ENCODE peak calls at places on chromosome 1, in nine cellular contexts. One of them, this sample, is unnamed.

GRCh38 chr1:155134322-155134721 is 1.3 kb upstream of the SLC50A1 start:
- DNase-seq in fibroblast of the aortic adventitia: no peak
- DNase-seq in neural progenitor cell: no peak
- DNase-seq in HTR-8/SVneo: no peak
- DNase-seq in amygdala: no peak
- DNase-seq in progenitor cell of endocrine pancreas: no peak
- DNase-seq in naive thymus-derived CD8-positive, alpha-beta T cell: no peak
- DNase-seq in iris pigment epithelial cell: peak; percentile 31
- DNase-seq in activated B cell treated with CpG ODN at 0.5 μM for 24 hours: no peak
- DNase-seq in this sample: no peak

GRCh38 chr1:201748331-201748730 is 80.6 kb upstream of the IPO9 start:
- DNase-seq in fibroblast of the aortic adventitia: peak; percentile 95
- DNase-seq in neural progenitor cell: peak; percentile 79
- DNase-seq in HTR-8/SVneo: peak; percentile 50
- DNase-seq in amygdala: no peak
- DNase-seq in progenitor cell of endocrine pancreas: no peak
- DNase-seq in naive thymus-derived CD8-positive, alpha-beta T cell: no peak
- DNase-seq in iris pigment epithelial cell: peak; percentile 97
- DNase-seq in activated B cell treated with CpG ODN at 0.5 μM for 24 hours: no peak
- DNase-seq in this sample: peak; percentile 80

GRCh38 chr1:21268281-21269239 is 21.7 kb downstream of the ECE1 start:
- DNase-seq in fibroblast of the aortic adventitia: no peak
- DNase-seq in neural progenitor cell: no peak
- DNase-seq in HTR-8/SVneo: no peak
- DNase-seq in amygdala: no peak
- DNase-seq in progenitor cell of endocrine pancreas: no peak
- DNase-seq in naive thymus-derived CD8-positive, alpha-beta T cell: no peak
- DNase-seq in iris pigment epithelial cell: no peak
- DNase-seq in activated B cell treated with CpG ODN at 0.5 μM for 24 hours: no peak
- DNase-seq in this sample: no peak

GRCh38 chr1:199182151-199182843 is 543.5 kb downstream of the PTPRC start:
- DNase-seq in fibroblast of the aortic adventitia: peak; percentile 31
- DNase-seq in neural progenitor cell: no peak
- DNase-seq in HTR-8/SVneo: no peak
- DNase-seq in amygdala: no peak
- DNase-seq in progenitor cell of endocrine pancreas: no peak
- DNase-seq in naive thymus-derived CD8-positive, alpha-beta T cell: no peak
- DNase-seq in iris pigment epithelial cell: no peak
- DNase-seq in activated B cell treated with CpG ODN at 0.5 μM for 24 hours: no peak
- DNase-seq in this sample: no peak

GRCh38 chr1:40256401-40257084 is 1.5 kb upstream of the ZMPSTE24 start:
- DNase-seq in fibroblast of the aortic adventitia: no peak
- DNase-seq in neural progenitor cell: no peak
- DNase-seq in HTR-8/SVneo: no peak
- DNase-seq in amygdala: no peak
- DNase-seq in progenitor cell of endocrine pancreas: no peak
- DNase-seq in naive thymus-derived CD8-positive, alpha-beta T cell: no peak
- DNase-seq in iris pigment epithelial cell: no peak
- DNase-seq in activated B cell treated with CpG ODN at 0.5 μM for 24 hours: no peak
- DNase-seq in this sample: no peak

GRCh38 chr1:181676269-181676668 is 193.0 kb downstream of the CACNA1E start:
- DNase-seq in fibroblast of the aortic adventitia: peak; percentile 22
- DNase-seq in neural progenitor cell: peak; percentile 70
- DNase-seq in HTR-8/SVneo: peak; percentile 10
- DNase-seq in amygdala: no peak
- DNase-seq in progenitor cell of endocrine pancreas: no peak
- DNase-seq in naive thymus-derived CD8-positive, alpha-beta T cell: no peak
- DNase-seq in iris pigment epithelial cell: peak; percentile 2
- DNase-seq in activated B cell treated with CpG ODN at 0.5 μM for 24 hours: no peak
- DNase-seq in this sample: no peak

GRCh38 chr1:26848947-26849774 is 13.8 kb upstream of the SFN start:
- DNase-seq in fibroblast of the aortic adventitia: peak; percentile 82
- DNase-seq in neural progenitor cell: no peak
- DNase-seq in HTR-8/SVneo: no peak
- DNase-seq in amygdala: no peak
- DNase-seq in progenitor cell of endocrine pancreas: no peak
- DNase-seq in naive thymus-derived CD8-positive, alpha-beta T cell: no peak
- DNase-seq in iris pigment epithelial cell: peak; percentile 74
- DNase-seq in activated B cell treated with CpG ODN at 0.5 μM for 24 hours: no peak
- DNase-seq in this sample: peak; percentile 72

GRCh38 chr1:225651872-225652725 is 824 bp downstream of the ENAH start:
- DNase-seq in fibroblast of the aortic adventitia: peak; percentile 39
- DNase-seq in neural progenitor cell: peak; percentile 66
- DNase-seq in HTR-8/SVneo: no peak
- DNase-seq in amygdala: peak; percentile 45
- DNase-seq in progenitor cell of endocrine pancreas: peak; percentile 12
- DNase-seq in naive thymus-derived CD8-positive, alpha-beta T cell: peak; percentile 9
- DNase-seq in iris pigment epithelial cell: no peak
- DNase-seq in activated B cell treated with CpG ODN at 0.5 μM for 24 hours: no peak
- DNase-seq in this sample: no peak

GRCh38 chr1:178774263-178774662 is 49.2 kb downstream of the RALGPS2 start:
- DNase-seq in fibroblast of the aortic adventitia: peak; percentile 63
- DNase-seq in neural progenitor cell: no peak
- DNase-seq in HTR-8/SVneo: no peak
- DNase-seq in amygdala: no peak
- DNase-seq in progenitor cell of endocrine pancreas: no peak
- DNase-seq in naive thymus-derived CD8-positive, alpha-beta T cell: peak; percentile 15
- DNase-seq in iris pigment epithelial cell: peak; percentile 25
- DNase-seq in activated B cell treated with CpG ODN at 0.5 μM for 24 hours: no peak
- DNase-seq in this sample: peak; percentile 4

GRCh38 chr1:175204285-175204684 is 11.7 kb upstream of the KIAA0040 start:
- DNase-seq in fibroblast of the aortic adventitia: no peak
- DNase-seq in neural progenitor cell: no peak
- DNase-seq in HTR-8/SVneo: no peak
- DNase-seq in amygdala: no peak
- DNase-seq in progenitor cell of endocrine pancreas: no peak
- DNase-seq in naive thymus-derived CD8-positive, alpha-beta T cell: no peak
- DNase-seq in iris pigment epithelial cell: no peak
- DNase-seq in activated B cell treated with CpG ODN at 0.5 μM for 24 hours: no peak
- DNase-seq in this sample: no peak

GRCh38 chr1:23202263-23202749 is 15.0 kb downstream of the HTR1D start:
- DNase-seq in fibroblast of the aortic adventitia: peak; percentile 40
- DNase-seq in neural progenitor cell: no peak
- DNase-seq in HTR-8/SVneo: no peak
- DNase-seq in amygdala: no peak
- DNase-seq in progenitor cell of endocrine pancreas: no peak
- DNase-seq in naive thymus-derived CD8-positive, alpha-beta T cell: no peak
- DNase-seq in iris pigment epithelial cell: peak; percentile 75
- DNase-seq in activated B cell treated with CpG ODN at 0.5 μM for 24 hours: no peak
- DNase-seq in this sample: no peak

GRCh38 chr1:202184750-202185460 is 8.7 kb upstream of the LGR6 start:
- DNase-seq in fibroblast of the aortic adventitia: peak; percentile 80
- DNase-seq in neural progenitor cell: peak; percentile 96
- DNase-seq in HTR-8/SVneo: peak; percentile 90
- DNase-seq in amygdala: peak; percentile 29
- DNase-seq in progenitor cell of endocrine pancreas: peak; percentile 85
- DNase-seq in naive thymus-derived CD8-positive, alpha-beta T cell: peak; percentile 52
- DNase-seq in iris pigment epithelial cell: peak; percentile 85
- DNase-seq in activated B cell treated with CpG ODN at 0.5 μM for 24 hours: peak; percentile 55
- DNase-seq in this sample: peak; percentile 64

GRCh38 chr1:15618685-15619525 is 1.6 kb downstream of the DDI2 start:
- DNase-seq in fibroblast of the aortic adventitia: peak; percentile 66
- DNase-seq in neural progenitor cell: no peak
- DNase-seq in HTR-8/SVneo: no peak
- DNase-seq in amygdala: no peak
- DNase-seq in progenitor cell of endocrine pancreas: no peak
- DNase-seq in naive thymus-derived CD8-positive, alpha-beta T cell: no peak
- DNase-seq in iris pigment epithelial cell: peak; percentile 95
- DNase-seq in activated B cell treated with CpG ODN at 0.5 μM for 24 hours: no peak
- DNase-seq in this sample: no peak

GRCh38 chr1:208803371-208803811 is 559.2 kb upstream of the PLXNA2 start:
- DNase-seq in fibroblast of the aortic adventitia: no peak
- DNase-seq in neural progenitor cell: no peak
- DNase-seq in HTR-8/SVneo: no peak
- DNase-seq in amygdala: no peak
- DNase-seq in progenitor cell of endocrine pancreas: no peak
- DNase-seq in naive thymus-derived CD8-positive, alpha-beta T cell: no peak
- DNase-seq in iris pigment epithelial cell: no peak
- DNase-seq in activated B cell treated with CpG ODN at 0.5 μM for 24 hours: no peak
- DNase-seq in this sample: no peak

GRCh38 chr1:219302697-219303096 is 129.0 kb downstream of the LYPLAL1 start:
- DNase-seq in fibroblast of the aortic adventitia: peak; percentile 60
- DNase-seq in neural progenitor cell: no peak
- DNase-seq in HTR-8/SVneo: no peak
- DNase-seq in amygdala: no peak
- DNase-seq in progenitor cell of endocrine pancreas: no peak
- DNase-seq in naive thymus-derived CD8-positive, alpha-beta T cell: no peak
- DNase-seq in iris pigment epithelial cell: no peak
- DNase-seq in activated B cell treated with CpG ODN at 0.5 μM for 24 hours: no peak
- DNase-seq in this sample: no peak

This sample was measured in HS-27A.